ENCODE peak calls at places on chromosomes 3 and 15, in four cellular contexts. H, C, L and A are unnamed samples.

GRCh38 chr3:183317886-183318845 is 65.1 kb downstream of the B3GNT5 start:
- DNase-seq in H (no peak), C (no peak), L (no peak), A (no peak)

GRCh38 chr3:126135398-126136076 is 44.8 kb downstream of the ALDH1L1 start:
- DNase-seq in H (no peak), C (peak; percentile 49), L (no peak), A (no peak)

GRCh38 chr15:65675551-65675950 is 53.8 kb downstream of the SLC24A1 start:
- DNase-seq in H (no peak), C (no peak), L (no peak), A (no peak)

GRCh38 chr3:127226946-127227842 is 34.3 kb downstream of the PRR23E start:
- DNase-seq in H (no peak), C (no peak), L (no peak), A (no peak)

GRCh38 chr3:185605566-185605965 is 19.5 kb downstream of the SENP2 start:
- DNase-seq in H (no peak), C (no peak), L (no peak), A (no peak)

GRCh38 chr3:50194903-50195500 is 3.6 kb downstream of the GNAT1 start:
- DNase-seq in H (no peak), C (no peak), L (no peak), A (no peak)

GRCh38 chr3:63674586-63674985 is 22.1 kb downstream of the SNTN start:
- DNase-seq in H (no peak), C (no peak), L (no peak), A (no peak)

GRCh38 chr3:197606468-197606867 is 50.7 kb upstream of the BDH1 start:
- DNase-seq in H (no peak), C (no peak), L (no peak), A (no peak)

GRCh38 chr3:4820296-4821121 is 158.7 kb upstream of the BHLHE40 start:
- DNase-seq in H (no peak), C (no peak), L (no peak), A (no peak)

GRCh38 chr15:90219421-90220141 is 14.2 kb downstream of the CIB1 start:
- DNase-seq in H (peak; percentile 60), C (no peak), L (peak; percentile 39), A (peak; percentile 34)

GRCh38 chr15:64586259-64586658 is 125.9 kb downstream of the ZNF609 start:
- DNase-seq in H (no peak), C (peak; percentile 31), L (no peak), A (no peak)

GRCh38 chr3:30604091-30604490 is 2.3 kb upstream of the TGFBR2 start:
- DNase-seq in H (no peak), C (no peak), L (no peak), A (no peak)

GRCh38 chr3:186815490-186815889 is 9.2 kb upstream of the RFC4 start:
- DNase-seq in H (no peak), C (no peak), L (no peak), A (peak; percentile 48)

GRCh38 chr3:15291589-15292541 is 40.5 kb downstream of the SH3BP5 start:
- DNase-seq in H (no peak), C (no peak), L (peak; percentile 66), A (no peak)

GRCh38 chr3:17050051-17050450 is 165.3 kb downstream of the PLCL2 start:
- DNase-seq in H (no peak), C (no peak), L (no peak), A (no peak)

GRCh38 chr15:60831540-60831939 is 352.6 kb upstream of the ICE2 start:
- DNase-seq in H (no peak), C (no peak), L (no peak), A (no peak)

GRCh38 chr3:64224826-64225606 is at the start of gene PRICKLE2:
- DNase-seq in H (peak; percentile 75), C (no peak), L (no peak), A (peak; percentile 71)

GRCh38 chr3:114879059-114880031 is 267.7 kb downstream of the ZBTB20 start:
- DNase-seq in H (no peak), C (no peak), L (no peak), A (peak; percentile 37)

GRCh38 chr3:186746008-186746407 is 28.8 kb downstream of the KNG1 start:
- DNase-seq in H (no peak), C (no peak), L (peak; percentile 4), A (peak; percentile 56)

GRCh38 chr3:23537006-23537620 is 268.6 kb upstream of the UBE2E1 start:
- DNase-seq in H (no peak), C (no peak), L (no peak), A (no peak)

GRCh38 chr3:155853214-155854146 is 747 bp downstream of the SLC33A1 start:
- DNase-seq in H (peak; percentile 30), C (no peak), L (no peak), A (no peak)

GRCh38 chr3:52524752-52525661 is 8.7 kb downstream of the NT5DC2 start:
- DNase-seq in H (peak; percentile 74), C (peak; percentile 57), L (no peak), A (no peak)
- H3K9me3 ChIP-seq in H (no peaks in the 10 kb centered on the region), C (no peaks in the 10 kb centered on the region), L (no peaks in the 10 kb centered on the region), A (no peaks in the 10 kb centered on the region)

GRCh38 chr3:138373695-138374094 is 25.3 kb downstream of the MRAS start:
- DNase-seq in H (no peak), C (no peak), L (no peak), A (no peak)
- H3K27me3 ChIP-seq in H (no peaks in the 10 kb centered on the region), C (no peaks in the 10 kb centered on the region), L (no peaks in the 10 kb centered on the region), A (no peaks in the 10 kb centered on the region)

GRCh38 chr3:175748087-175748732 is 889.1 kb downstream of the NAALADL2 start:
- DNase-seq in H (no peak), C (no peak), L (no peak), A (no peak)

GRCh38 chr3:175749981-175750380 is 890.8 kb downstream of the NAALADL2 start:
- DNase-seq in H (no peak), C (no peak), L (no peak), A (no peak)

GRCh38 chr3:175746308-175746707 is 887.2 kb downstream of the NAALADL2 start:
- DNase-seq in H (no peak), C (no peak), L (no peak), A (no peak)

DNA sequence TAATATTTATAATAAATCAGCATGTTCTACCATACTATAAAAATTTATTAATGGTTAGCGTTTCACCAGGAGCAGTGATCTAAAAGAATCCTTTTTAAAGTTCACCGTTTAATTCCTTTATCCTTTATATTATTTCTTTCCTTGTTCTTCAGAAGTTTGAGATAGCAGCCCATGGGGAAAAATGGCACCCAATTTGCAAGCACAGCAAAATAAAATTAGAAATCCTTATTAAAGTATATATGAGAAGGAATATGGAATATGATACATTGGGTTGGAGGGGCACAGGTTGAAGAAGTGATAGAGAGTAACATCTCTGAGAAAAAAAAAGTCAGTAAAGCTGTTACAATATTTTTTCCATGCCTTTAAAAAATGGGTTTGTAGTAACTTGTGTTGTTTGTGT is 892.0 kb downstream of the NAALADL2 start:
- DNase-seq in H (no peak), C (no peak), L (no peak), A (no peak)
- H3K9me3 ChIP-seq in H (no peaks in the 10 kb centered on the region), C (no peaks in the 10 kb centered on the region), L (no peaks in the 10 kb centered on the region), A (no peaks in the 10 kb centered on the region)

DNA sequence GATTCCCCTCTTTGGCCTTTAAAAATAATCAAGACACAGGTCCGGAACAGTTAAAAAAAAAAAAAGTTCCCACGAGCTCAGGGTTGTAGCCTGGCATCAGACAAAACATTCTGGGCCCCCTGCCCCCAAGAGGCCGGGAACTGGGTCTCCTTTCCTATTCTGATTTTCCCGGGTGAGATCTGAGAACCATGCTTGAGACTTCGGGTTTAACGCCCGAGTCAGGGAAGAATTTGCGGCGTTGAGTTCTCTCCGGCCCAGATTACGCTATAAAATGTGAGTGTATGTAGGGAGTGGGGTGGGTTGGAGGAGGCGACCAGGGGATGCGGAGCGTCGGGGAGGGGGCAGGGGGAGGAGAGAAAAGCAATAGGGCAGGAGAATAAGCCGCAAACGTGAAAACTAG is 2.6 kb downstream of the ZIC1 start:
- DNase-seq in H (no peak), C (no peak), L (no peak), A (peak; percentile 68)
- H3K27me3 ChIP-seq in H (peaks cover 99% of the 10 kb centered on the region), C (peaks cover 99% of the 10 kb centered on the region), L (no peaks in the 10 kb centered on the region), A (no peaks in the 10 kb centered on the region)

GRCh38 chr15:27673766-27674445 is 425.2 kb downstream of the OCA2 start:
- DNase-seq in H (no peak), C (no peak), L (no peak), A (no peak)
- H3K9me3 ChIP-seq in H (no peaks in the 10 kb centered on the region), C (no peaks in the 10 kb centered on the region), L (no peaks in the 10 kb centered on the region), A (no peaks in the 10 kb centered on the region)

GRCh38 chr3:172133830-172134229 is 94.5 kb downstream of the FNDC3B start:
- DNase-seq in H (no peak), C (no peak), L (no peak), A (no peak)
- H3K27me3 ChIP-seq in H (no peaks in the 10 kb centered on the region), C (no peaks in the 10 kb centered on the region), L (no peaks in the 10 kb centered on the region), A (no peaks in the 10 kb centered on the region)